ENCODE peak calls at places on chromosomes 16 and 17, in five cellular contexts. I is neuronal stem cell; K is IMR-90; F is activated CD8-positive, alpha-beta memory T cell treated with anti-CD3 and anti-CD28 coated beads, Interleukin-2, amount 50 U/mL, for 48 hours; U is stimulated activated CD8-positive, alpha-beta memory T cell treated with anti-CD3 and anti-CD28 coated beads, Interleukin-2, amount 100 ng/mL, for 1 hour. D is an unnamed sample.

GRCh38 chr16:88810868-88811599 is 694 bp downstream of the APRT start:
- DNase-seq in I (no peak), K (peak; percentile 69), F (peak; percentile 86), U (peak; percentile 45), D (peak; percentile 86)

GRCh38 chr17:30414486-30414885 is 35.8 kb downstream of the CPD start:
- DNase-seq in I (no peak), K (peak; percentile 19), F (no peak), U (no peak), D (no peak)

GRCh38 chr17:62692159-62692651 is 64.7 kb downstream of the MRC2 start:
- DNase-seq in I (no peak), K (no peak), F (no peak), U (no peak), D (no peak)

GRCh38 chr16:50815382-50815781 is 73.5 kb downstream of the CYLD start:
- DNase-seq in I (no peak), K (no peak), F (no peak), U (no peak), D (no peak)

GRCh38 chr17:5630434-5630833 is 46.1 kb upstream of the NLRP1 start:
- DNase-seq in I (no peak), K (peak; percentile 46), F (no peak), U (no peak), D (no peak)

GRCh38 chr16:15059324-15059723 is 3.5 kb upstream of the NTAN1 start:
- DNase-seq in I (no peak), K (no peak), F (no peak), U (no peak), D (no peak)

GRCh38 chr16:72991211-72991610 is 56.7 kb downstream of the ZFHX3 start:
- DNase-seq in I (no peak), K (no peak), F (no peak), U (no peak), D (no peak)

GRCh38 chr17:76528156-76528527 is 9.4 kb downstream of the CYGB start:
- DNase-seq in I (no peak), K (peak; percentile 20), F (no peak), U (no peak), D (no peak)

GRCh38 chr16:8720080-8720966 is 45.9 kb downstream of the ABAT start:
- DNase-seq in I (peak; percentile 65), K (no peak), F (no peak), U (no peak), D (no peak)

GRCh38 chr16:24841291-24841690 is 4.5 kb upstream of the SLC5A11 start:
- DNase-seq in I (no peak), K (no peak), F (no peak), U (no peak), D (no peak)

GRCh38 chr16:60991886-60992285 is 1044.4 kb downstream of the CDH8 start:
- DNase-seq in I (no peak), K (no peak), F (no peak), U (no peak), D (no peak)

GRCh38 chr17:1059131-1059795 is 62.3 kb downstream of the TIMM22 start:
- DNase-seq in I (no peak), K (no peak), F (no peak), U (no peak), D (peak; percentile 40)

GRCh38 chr16:67544844-67545664 is 16.4 kb downstream of the RIPOR1 start:
- DNase-seq in I (no peak), K (no peak), F (no peak), U (no peak), D (no peak)

GRCh38 chr16:19393226-19394074 is 24.2 kb upstream of the TMC5 start:
- DNase-seq in I (peak; percentile 3), K (peak; percentile 23), F (no peak), U (no peak), D (no peak)

GRCh38 chr17:45319239-45319703 is 2.5 kb upstream of the MAP3K14 start:
- DNase-seq in I (no peak), K (peak; percentile 83), F (no peak), U (no peak), D (no peak)

GRCh38 chr16:77422196-77422784 is 12.5 kb downstream of the ADAMTS18 start:
- DNase-seq in I (no peak), K (no peak), F (no peak), U (no peak), D (no peak)

GRCh38 chr16:73161977-73162376 is 114.0 kb upstream of the ZFHX3 start:
- DNase-seq in I (no peak), K (no peak), F (no peak), U (no peak), D (no peak)

GRCh38 chr17:63635313-63635712 is 13.1 kb downstream of the MAP3K3 start:
- DNase-seq in I (no peak), K (no peak), F (no peak), U (no peak), D (no peak)

GRCh38 chr17:52790359-52790955 is 631.9 kb upstream of the CA10 start:
- DNase-seq in I (no peak), K (no peak), F (no peak), U (no peak), D (no peak)

GRCh38 chr17:66941773-66942452 is 22.6 kb upstream of the CACNG4 start:
- DNase-seq in I (no peak), K (no peak), F (no peak), U (no peak), D (no peak)

GRCh38 chr16:16867994-16868393 is 489.1 kb downstream of the NPIPA7 start:
- DNase-seq in I (peak; percentile 26), K (no peak), F (no peak), U (no peak), D (no peak)

GRCh38 chr16:29675811-29676643 is 3.0 kb upstream of the QPRT start:
- DNase-seq in I (no peak), K (peak; percentile 18), F (no peak), U (no peak), D (no peak)

GRCh38 chr17:80353718-80354275 is 61.2 kb upstream of the ENDOV start:
- DNase-seq in I (no peak), K (no peak), F (no peak), U (no peak), D (no peak)

GRCh38 chr17:3003401-3004149 is 59.8 kb downstream of the OR1D5 start:
- DNase-seq in I (no peak), K (no peak), F (no peak), U (no peak), D (peak; percentile 35)

GRCh38 chr16:3022697-3023414 is 886 bp downstream of the HCFC1R1 start:
- DNase-seq in I (no peak), K (peak; percentile 20), F (no peak), U (no peak), D (peak; percentile 84)

GRCh38 chr16:30985401-30986128 is 558 bp downstream of the HSD3B7 start:
- DNase-seq in I (no peak), K (no peak), F (no peak), U (no peak), D (peak; percentile 77)

GRCh38 chr17:79036181-79036580 is 12.2 kb downstream of the C1QTNF1 start:
- DNase-seq in I (no peak), K (no peak), F (no peak), U (no peak), D (no peak)

GRCh38 chr16:78877114-78877513 is 723.4 kb downstream of the MAF start:
- DNase-seq in I (no peak), K (no peak), F (no peak), U (no peak), D (no peak)

GRCh38 chr16:30552956-30553355 is 5.2 kb downstream of the ZNF764 start:
- DNase-seq in I (no peak), K (no peak), F (no peak), U (no peak), D (no peak)

GRCh38 chr17:34569591-34569990 is 9.8 kb upstream of the TMEM132E start:
- DNase-seq in I (no peak), K (no peak), F (no peak), U (no peak), D (no peak)

GRCh38 chr17:9004132-9004960 is 17.0 kb upstream of the NTN1 start:
- DNase-seq in I (no peak), K (no peak), F (peak; percentile 56), U (no peak), D (no peak)

GRCh38 chr17:77735341-77736206 is 222.9 kb upstream of the TNRC6C start:
- DNase-seq in I (no peak), K (no peak), F (peak; percentile 30), U (no peak), D (no peak)